ENCODE peak calls at places on chromosomes 6 and 20, in seven cellular contexts. G, D, P, X, R, N and O are unnamed samples. For H3K9me3, the result is how much of the 10 kb centered on the place peaks cover.

GRCh38 chr6:139114741-139115140 is 20.1 kb upstream of the HECA start:
- DNase-seq in G (no peak), D (no peak), P (no peak), X (no peak), R (no peak), N (no peak), O (no peak)

GRCh38 chr6:42043787-42044475 is 6.4 kb upstream of the TAF8 start:
- DNase-seq in G (peak), D (peak), P (peak), X (peak), R (peak), N (peak), O (peak)

GRCh38 chr6:33744001-33744848 is 2.5 kb downstream of the IP6K3 start:
- DNase-seq in G (peak), D (peak), P (no peak), X (peak), R (peak), N (peak), O (peak)

GRCh38 chr6:153997221-153997620 is 41.8 kb upstream of the OPRM1 start:
- DNase-seq in G (no peak), D (no peak), P (no peak), X (no peak), R (no peak), N (no peak), O (no peak)

GRCh38 chr6:41370488-41371111 is 35.2 kb downstream of the NCR2 start:
- DNase-seq in G (no peak), D (no peak), P (no peak), X (peak), R (no peak), N (no peak), O (no peak)

GRCh38 chr6:47160702-47161101 is 118.6 kb upstream of the ADGRF1 start:
- DNase-seq in G (no peak), D (no peak), P (no peak), X (no peak), R (no peak), N (no peak), O (no peak)

GRCh38 chr20:58833921-58834320 is 16.8 kb downstream of the GNAS-AS1 start:
- DNase-seq in G (no peak), D (no peak), P (no peak), X (peak), R (peak), N (no peak), O (no peak)

GRCh38 chr6:55492259-55492658 is 86.7 kb downstream of the HMGCLL1 start:
- DNase-seq in G (no peak), D (no peak), P (no peak), X (no peak), R (no peak), N (no peak), O (no peak)

GRCh38 chr6:19999319-20000191 is 162.4 kb downstream of the ID4 start:
- DNase-seq in G (no peak), D (no peak), P (no peak), X (peak), R (no peak), N (no peak), O (no peak)

GRCh38 chr6:154447929-154448328 is 62.6 kb downstream of the CNKSR3 start:
- DNase-seq in G (no peak), D (no peak), P (no peak), X (no peak), R (peak), N (no peak), O (no peak)

GRCh38 chr20:37266940-37267683 is 5.5 kb upstream of the GHRH start:
- DNase-seq in G (no peak), D (no peak), P (no peak), X (no peak), R (no peak), N (no peak), O (no peak)

GRCh38 chr20:41003143-41003932 is 25.3 kb upstream of the TOP1 start:
- DNase-seq in G (peak), D (no peak), P (peak), X (peak), R (peak), N (peak), O (no peak)

GRCh38 chr6:154931741-154932424 is 63.2 kb upstream of the TIAM2 start:
- DNase-seq in G (no peak), D (no peak), P (no peak), X (peak), R (peak), N (no peak), O (no peak)

GRCh38 chr6:16511723-16512584 is 249.3 kb downstream of the ATXN1 start:
- DNase-seq in G (no peak), D (no peak), P (no peak), X (no peak), R (no peak), N (no peak), O (no peak)

GRCh38 chr20:25251558-25251957 is 3.7 kb downstream of the PYGB start:
- DNase-seq in G (peak), D (no peak), P (no peak), X (no peak), R (no peak), N (no peak), O (no peak)

GRCh38 chr6:92892626-92893025 is 526.7 kb downstream of the EPHA7 start:
- DNase-seq in G (no peak), D (no peak), P (no peak), X (peak), R (no peak), N (no peak), O (no peak)

GRCh38 chr20:34165246-34165645 is 53.2 kb upstream of the EIF2S2 start:
- DNase-seq in G (no peak), D (no peak), P (no peak), X (no peak), R (no peak), N (no peak), O (no peak)

DNA sequence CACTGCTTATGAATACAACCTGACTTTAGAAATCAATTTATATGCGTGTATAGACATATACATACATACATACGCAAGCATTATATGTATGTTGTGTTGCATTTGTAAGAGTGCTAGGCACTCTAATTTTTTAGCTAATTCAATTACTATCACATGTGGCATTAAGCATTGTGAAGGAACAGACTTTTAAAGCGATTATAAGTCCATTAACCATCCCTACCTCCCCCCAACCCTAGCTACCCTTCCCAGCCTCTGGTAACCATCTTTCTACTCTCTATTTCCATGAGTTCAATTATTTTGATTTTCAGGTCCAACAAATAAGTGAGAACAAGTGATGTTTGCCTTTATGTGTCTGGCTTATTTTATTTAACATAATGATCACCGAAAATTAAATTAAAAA is 453.8 kb downstream of the DOK5 start:
- DNase-seq in G (no peak), D (no peak), P (no peak), X (no peak), R (no peak), N (no peak), O (no peak)
- H3K9me3 ChIP-seq in G (under half), D (under half), P (under half), X (under half), R (under half), N (under half), O (under half)

GRCh38 chr6:164337024-164337924 is 922.8 kb downstream of the QKI start:
- DNase-seq in G (no peak), D (no peak), P (peak), X (no peak), R (no peak), N (no peak), O (peak)
- H3K9me3 ChIP-seq in G (under half), D (under half), P (under half), X (under half), R (under half), N (under half), O (under half)

DNA sequence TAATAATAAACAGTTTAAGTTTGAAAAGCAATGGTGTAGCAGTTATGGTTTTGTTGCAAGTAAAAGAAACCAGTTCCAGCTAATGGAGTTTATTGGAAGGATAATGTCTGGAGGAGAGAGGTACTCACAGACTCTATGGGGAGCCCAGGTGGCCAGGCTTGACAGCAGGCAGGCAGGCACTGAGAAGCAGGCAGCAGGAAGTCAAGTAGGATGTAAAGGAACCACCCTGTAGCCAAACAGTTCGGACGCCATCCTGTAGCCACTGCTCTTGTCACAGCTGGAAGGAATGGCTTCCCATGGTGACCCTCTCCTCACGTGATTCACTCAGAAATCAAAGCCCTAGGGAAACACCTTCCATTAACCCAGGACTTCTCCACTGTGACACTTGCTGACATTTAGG is 96.7 kb upstream of the MC3R start:
- DNase-seq in G (no peak), D (no peak), P (no peak), X (no peak), R (no peak), N (no peak), O (no peak)
- H3K9me3 ChIP-seq in G (under half), D (under half), P (under half), X (under half), R (under half), N (under half), O (under half)

DNA sequence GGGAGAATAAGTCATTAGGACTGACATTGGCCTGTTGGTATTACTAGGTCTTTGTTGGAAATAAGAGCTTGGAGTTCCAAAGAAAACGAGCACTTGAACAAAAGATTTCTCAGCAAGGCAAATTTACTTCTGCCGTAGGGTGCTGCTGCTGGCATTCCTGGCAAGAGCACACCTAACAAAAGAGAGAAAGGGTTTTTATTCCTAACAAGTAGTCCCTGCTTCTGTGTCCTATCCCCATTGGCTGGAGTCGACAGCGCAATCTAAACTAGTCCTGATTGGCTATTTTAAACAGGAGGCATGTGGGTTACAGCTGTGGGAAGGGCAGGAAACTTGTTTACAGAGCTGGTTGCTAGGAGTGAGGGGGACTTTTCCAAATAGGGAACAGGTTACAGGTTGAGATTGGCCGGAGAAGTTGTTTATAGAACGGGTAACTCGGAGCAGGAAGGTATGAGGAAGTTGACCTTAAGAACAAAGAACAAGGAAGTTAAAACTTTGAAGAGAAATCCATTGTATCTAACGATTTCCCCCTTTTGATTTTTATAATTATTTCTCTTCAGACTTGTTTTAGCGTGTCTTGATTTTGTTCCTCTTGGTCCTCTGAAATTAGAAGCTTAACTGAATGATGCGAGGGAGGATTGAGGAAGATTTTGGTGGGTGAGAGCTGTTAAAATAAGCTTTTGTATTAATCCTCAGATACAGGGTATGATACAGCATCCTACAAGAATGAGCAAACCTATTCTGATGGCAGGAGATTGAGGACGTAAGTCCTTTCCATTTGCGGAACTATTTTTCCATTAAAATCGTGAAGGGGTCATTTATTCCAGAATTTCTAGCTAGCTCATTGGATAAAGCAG is 3.4 kb upstream of the ZNFX1 start:
- DNase-seq in G (peak), D (no peak), P (no peak), X (peak), R (peak), N (no peak), O (no peak)
- H3K9me3 ChIP-seq in G (under half), D (under half), P (under half), X (under half), R (under half), N (under half), O (under half)

DNA sequence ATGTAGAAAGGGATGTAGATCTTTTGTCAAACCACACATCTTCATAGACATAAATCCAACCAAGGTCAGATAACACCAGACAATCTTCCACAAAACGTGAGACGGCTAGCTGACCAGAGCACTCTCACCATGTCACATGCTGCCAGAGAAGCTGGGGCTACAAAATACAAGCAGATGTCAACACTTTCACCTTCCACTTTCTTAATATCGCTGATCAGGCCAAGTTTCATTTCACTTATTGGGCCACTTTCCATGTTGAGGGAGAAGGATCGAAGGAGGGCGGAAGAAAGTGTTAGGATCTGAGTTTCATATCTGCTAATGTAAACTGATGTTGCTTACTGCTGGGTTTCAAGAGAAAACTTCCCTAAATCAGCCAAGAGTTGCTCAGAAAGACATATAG is 177.1 kb upstream of the PRDM1 start:
- DNase-seq in G (no peak), D (no peak), P (no peak), X (no peak), R (no peak), N (no peak), O (no peak)
- H3K9me3 ChIP-seq in G (under half), D (under half), P (under half), X (under half), R (under half), N (under half), O (under half)

DNA sequence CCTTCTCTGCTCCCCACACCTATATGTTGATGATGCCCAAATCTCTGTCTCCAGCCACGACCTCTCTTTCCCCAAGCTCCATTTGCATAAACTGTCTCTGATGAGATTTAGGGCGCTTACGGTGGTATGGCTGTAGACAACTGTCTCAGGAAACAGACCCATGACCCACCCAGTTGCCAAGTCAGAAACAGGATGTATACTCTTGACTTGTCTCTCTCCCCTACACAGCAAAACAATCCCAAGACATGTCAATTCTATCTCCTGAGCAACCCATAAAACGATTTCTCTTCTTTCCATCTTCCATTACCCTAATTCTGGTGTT is 13.9 kb downstream of the GNL1 start:
- DNase-seq in G (no peak), D (no peak), P (no peak), X (no peak), R (no peak), N (no peak), O (no peak)
- H3K9me3 ChIP-seq in G (under half), D (under half), P (under half), X (under half), R (under half), N (under half), O (under half)

DNA sequence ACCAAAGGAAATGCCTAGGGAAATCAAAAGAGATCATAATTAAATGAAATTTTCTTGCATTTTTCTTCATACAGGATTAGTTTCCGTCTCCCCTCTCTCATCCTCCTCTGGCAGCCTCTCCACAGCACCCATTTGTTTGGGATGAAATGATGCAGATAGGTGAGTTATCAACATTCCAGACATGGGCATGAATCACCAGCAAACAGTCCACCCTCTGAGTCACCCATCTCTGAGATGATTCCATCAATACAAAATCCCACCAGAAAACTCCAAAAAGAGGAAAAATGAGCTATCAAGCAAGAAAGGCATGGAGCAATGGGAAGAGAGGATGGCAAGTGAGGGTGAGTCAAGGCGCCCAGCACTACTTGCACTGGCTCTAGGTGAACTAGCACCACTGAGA is 11.4 kb downstream of the MC3R start:
- DNase-seq in G (no peak), D (no peak), P (no peak), X (no peak), R (no peak), N (no peak), O (no peak)
- H3K9me3 ChIP-seq in G (under half), D (under half), P (under half), X (under half), R (under half), N (under half), O (under half)

GRCh38 chr20:56069016-56069415 is 63.7 kb upstream of the CBLN4 start:
- DNase-seq in G (no peak), D (no peak), P (no peak), X (no peak), R (no peak), N (no peak), O (no peak)
- H3K9me3 ChIP-seq in G (under half), D (under half), P (under half), X (under half), R (under half), N (under half), O (under half)

DNA sequence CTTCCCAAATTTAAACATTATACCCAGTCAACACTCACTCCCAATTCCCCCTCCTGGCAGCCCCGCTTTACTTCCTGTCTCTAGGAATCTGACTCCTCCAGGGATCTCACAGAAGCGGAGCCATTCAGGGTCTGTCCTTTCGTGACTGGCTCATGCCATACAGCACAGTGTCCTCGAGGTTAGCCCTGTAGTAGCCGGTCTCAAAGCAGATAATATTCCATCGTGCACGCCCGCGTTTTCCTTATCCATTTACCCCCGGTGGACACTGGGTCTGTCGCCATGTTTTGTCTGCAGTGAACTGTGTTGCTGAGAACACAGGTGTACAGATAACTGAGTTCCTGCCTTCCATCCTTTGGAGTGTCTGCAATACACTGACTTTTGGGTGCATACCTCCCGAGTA is 95.3 kb downstream of the TTLL2 start:
- DNase-seq in G (no peak), D (no peak), P (no peak), X (no peak), R (no peak), N (no peak), O (no peak)
- H3K9me3 ChIP-seq in G (under half), D (under half), P (under half), X (under half), R (under half), N (under half), O (under half)

GRCh38 chr6:4802312-4802935 is 26.2 kb downstream of the CDYL start:
- DNase-seq in G (no peak), D (no peak), P (no peak), X (no peak), R (no peak), N (no peak), O (no peak)
- H3K9me3 ChIP-seq in G (under half), D (under half), P (under half), X (under half), R (under half), N (under half), O (under half)